ENCODE peak calls at places on chromosomes 13 and 19, in four cellular contexts. D is K562, Z is HepG2, U is H1. Y is an unnamed sample.
A peak's percentile ranks its signal among the peaks of the same experiment; 100 is the strongest.

GRCh38 chr13:53068841-53069520 is 40.4 kb downstream of the OLFM4 start:
- DNase-seq in U (no peak), D (no peak), Z (no peak), Y (no peak)

GRCh38 chr19:1069009-1069779 is 2.2 kb downstream of the ARHGAP45 start:
- DNase-seq in U (no peak), D (no peak), Z (no peak), Y (no peak)

GRCh38 chr19:55578761-55579747 is 1.6 kb downstream of the ZNF579 start:
- DNase-seq in D (no peak), Z (no peak), U (no peak), Y (no peak)

GRCh38 chr19:14472202-14472961 is 2.8 kb downstream of the PTGER1 start:
- DNase-seq in U (no peak), D (peak; percentile 86), Z (no peak), Y (no peak)

GRCh38 chr13:69423844-69424243 is 683.8 kb upstream of the ATXN8OS start:
- DNase-seq in D (no peak), U (no peak), Z (no peak), Y (no peak)

GRCh38 chr19:10796653-10797052 is 39.4 kb downstream of the TMED1 start:
- DNase-seq in U (no peak), Z (no peak), D (no peak), Y (no peak)

GRCh38 chr13:66506979-66507378 is 723.2 kb downstream of the PCDH9 start:
- DNase-seq in U (no peak), D (no peak), Z (no peak), Y (no peak)

GRCh38 chr13:98409281-98409680 is 167.6 kb downstream of the STK24 start:
- DNase-seq in U (no peak), Z (no peak), D (no peak), Y (no peak)

GRCh38 chr19:17871032-17871877 is 490 bp upstream of the SLC5A5 start:
- DNase-seq in D (no peak), U (no peak), Z (no peak), Y (no peak)

GRCh38 chr13:30355405-30355741 is 48.0 kb upstream of the KATNAL1 start:
- DNase-seq in U (no peak), Z (peak; percentile 49), D (peak; percentile 54), Y (no peak)

GRCh38 chr19:42433503-42434260 is 6.5 kb upstream of the LIPE start:
- DNase-seq in U (no peak), Z (peak; percentile 95), D (peak; percentile 88), Y (no peak)

GRCh38 chr13:111303559-111303958 is 16.9 kb upstream of the TEX29 start:
- DNase-seq in U (no peak), D (no peak), Z (no peak), Y (no peak)

GRCh38 chr13:109569938-109570711 is 216.3 kb downstream of the IRS2 start:
- DNase-seq in U (no peak), Z (no peak), D (no peak), Y (peak; percentile 8)

GRCh38 chr13:113548778-113549621 is 35.6 kb upstream of the TFDP1 start:
- DNase-seq in D (peak; percentile 43), U (no peak), Z (no peak), Y (no peak)

GRCh38 chr19:53183146-53183545 is 10.0 kb downstream of the ZNF665 start:
- DNase-seq in U (no peak), D (no peak), Z (no peak), Y (no peak)

GRCh38 chr13:91154553-91154952 is 192.9 kb upstream of the MIR17HG start:
- DNase-seq in D (no peak), U (no peak), Z (no peak), Y (no peak)

GRCh38 chr19:29833614-29834261 is 21.9 kb downstream of the CCNE1 start:
- DNase-seq in Z (no peak), D (no peak), U (no peak), Y (no peak)

GRCh38 chr19:11446652-11447301 is 11.3 kb downstream of the PRKCSH start:
- DNase-seq in U (no peak), Z (no peak), D (peak; percentile 69), Y (no peak)

GRCh38 chr19:34124828-34125227 is 47.5 kb upstream of the LSM14A start:
- DNase-seq in D (no peak), Z (peak; percentile 24), U (no peak), Y (no peak)

GRCh38 chr13:40982772-40983171 is 36.3 kb downstream of the ELF1 start:
- DNase-seq in D (peak; percentile 74), U (no peak), Z (no peak), Y (peak; percentile 84)

GRCh38 chr13:75687145-75687763 is 51.1 kb downstream of the LMO7 start:
- DNase-seq in D (peak; percentile 9), U (no peak), Z (peak; percentile 46), Y (no peak)

GRCh38 chr13:58597552-58597951 is 966.0 kb downstream of the PCDH17 start:
- DNase-seq in U (no peak), Z (no peak), D (no peak), Y (no peak)

GRCh38 chr19:43395561-43395960 is 19.1 kb upstream of the TEX101 start:
- DNase-seq in U (no peak), Z (no peak), D (no peak), Y (no peak)

GRCh38 chr19:46181386-46181774 is 33.3 kb downstream of the IGFL2 start:
- DNase-seq in Z (no peak), D (no peak), U (no peak), Y (no peak)

GRCh38 chr19:13109361-13110098 is 6.9 kb upstream of the LYL1 start:
- DNase-seq in U (no peak), Z (no peak), D (no peak), Y (no peak)

GRCh38 chr13:69755101-69755500 is 352.5 kb upstream of the ATXN8OS start:
- DNase-seq in Z (no peak), U (no peak), D (no peak), Y (no peak)

GRCh38 chr19:7869910-7870511 is 4.2 kb downstream of the PRR36 start:
- DNase-seq in D (peak; percentile 96), U (peak; percentile 84), Z (peak; percentile 87), Y (no peak)

GRCh38 chr13:47521895-47522487 is 479.1 kb downstream of the SUCLA2 start:
- DNase-seq in U (no peak), Z (no peak), D (no peak), Y (no peak)

GRCh38 chr13:94311893-94312292 is 167.6 kb downstream of the DCT start:
- DNase-seq in Z (no peak), U (no peak), D (no peak), Y (no peak)

GRCh38 chr13:111488466-111489132 is 168.2 kb downstream of the TEX29 start:
- DNase-seq in D (no peak), Z (no peak), U (no peak), Y (no peak)

GRCh38 chr13:79547821-79548220 is 66.9 kb downstream of the NDFIP2 start:
- DNase-seq in Z (no peak), U (no peak), D (no peak), Y (no peak)

GRCh38 chr13:59747529-59747928 is 416.2 kb downstream of the DIAPH3 start:
- DNase-seq in Z (peak; percentile 15), U (no peak), D (peak; percentile 27), Y (no peak)

GRCh38 chr19:56869886-56870285 is 29.4 kb upstream of the PEG3 start:
- DNase-seq in Z (no peak), U (no peak), D (no peak), Y (no peak)

GRCh38 chr13:50130686-50131051 is 115.4 kb downstream of the KCNRG start:
- DNase-seq in Z (no peak), D (no peak), U (no peak), Y (no peak)

GRCh38 chr19:54415208-54415900 is at the start of gene TTYH1:
- DNase-seq in Z (no peak), D (no peak), U (no peak), Y (no peak)

GRCh38 chr19:35793381-35794165 is 18.2 kb downstream of the ARHGAP33 start:
- DNase-seq in D (peak; percentile 19), U (no peak), Z (no peak), Y (no peak)

GRCh38 chr19:7772752-7773291 is 9.8 kb downstream of the CLEC4M start:
- DNase-seq in D (peak; percentile 19), U (no peak), Z (no peak), Y (peak; percentile 68)

GRCh38 chr19:11478167-11479089 is 2.4 kb downstream of the ELAVL3 start:
- DNase-seq in D (peak; percentile 32), U (no peak), Z (no peak), Y (no peak)

GRCh38 chr13:95924389-95924994 is 128.7 kb downstream of the UGGT2 start:
- DNase-seq in U (no peak), D (no peak), Z (peak; percentile 41), Y (no peak)

GRCh38 chr13:50684366-50684765 is 159.1 kb downstream of the DLEU7 start:
- DNase-seq in D (no peak), Z (no peak), U (no peak), Y (no peak)

DNA sequence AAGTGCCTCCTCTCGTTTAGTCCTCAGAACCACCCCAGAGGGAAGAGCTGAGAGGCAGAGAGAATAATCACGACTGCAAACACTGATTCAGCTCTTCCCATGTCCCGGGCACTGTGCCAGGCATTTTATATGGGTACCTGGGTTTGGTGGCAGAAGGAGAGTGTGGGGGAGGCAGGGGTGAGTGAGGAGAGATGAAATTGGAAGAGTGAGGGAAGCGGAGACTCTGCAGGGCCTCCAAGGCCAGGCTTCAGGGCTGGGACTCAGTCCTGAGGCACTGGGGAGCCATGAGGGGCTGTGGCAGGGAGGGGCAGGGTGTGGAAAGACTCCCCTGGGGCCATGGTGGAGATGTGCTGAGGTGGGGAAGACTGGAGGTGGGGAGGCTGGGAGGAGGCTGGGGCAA is 8.7 kb downstream of the SYNGR4 start:
- DNase-seq in U (no peak), Z (no peak), D (no peak), Y (no peak)
- TF ChIP-seq HDAC6 in U (no peak), Z (no peak), D (no peak), Y (no peak)

DNA sequence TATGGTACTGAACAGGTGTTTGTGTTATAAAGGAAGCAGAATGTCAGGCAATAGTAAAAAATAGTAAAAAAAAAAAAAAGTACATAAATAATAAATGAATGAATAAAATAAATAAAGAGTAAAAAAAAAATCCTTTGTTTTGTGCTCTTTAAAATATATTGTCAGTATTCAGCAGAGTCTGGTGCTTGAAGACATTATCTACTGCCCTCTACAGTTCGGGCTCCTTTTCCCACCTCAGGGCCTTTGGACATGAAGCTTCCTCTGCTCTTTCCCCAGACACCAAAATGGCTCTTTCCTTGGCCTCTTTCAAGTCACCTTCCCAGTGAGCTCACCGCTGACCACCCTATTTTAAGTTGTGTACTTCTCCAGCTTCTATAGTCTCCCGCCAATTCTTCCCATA is 137.5 kb downstream of the TNFRSF19 start:
- DNase-seq in U (no peak), Z (no peak), D (peak; percentile 10), Y (no peak)
- TF ChIP-seq SIN3A in U (no peak), Z (no peak), D (no peak), Y (no peak)

GRCh38 chr19:39506944-39507714 is 7.8 kb upstream of the SELENOV start:
- DNase-seq in D (peak; percentile 92), U (peak; percentile 47), Z (peak; percentile 60), Y (no peak)
- TF ChIP-seq HDAC6 in D (no peak), U (no peak), Z (no peak), Y (peak; percentile 84)

DNA sequence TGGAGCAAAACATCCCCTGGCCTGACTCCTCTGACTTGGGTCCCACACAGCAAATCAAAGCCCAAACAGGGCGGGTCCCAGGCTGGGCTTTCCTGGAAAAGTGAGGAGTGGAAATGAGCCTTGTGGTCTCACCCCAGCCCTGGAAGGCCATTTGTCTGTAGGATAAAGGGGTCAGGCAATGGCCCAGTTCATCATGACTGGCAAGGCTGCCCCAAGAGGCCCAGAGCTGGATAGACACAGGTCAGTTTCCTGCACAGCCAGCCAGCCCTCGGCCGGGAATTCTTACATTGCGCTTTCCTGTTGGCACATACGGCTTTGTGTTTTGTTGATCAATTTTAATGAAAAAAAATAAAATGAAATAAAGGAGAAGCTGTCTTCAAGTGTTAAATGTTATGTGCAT is 174.3 kb downstream of the TSHZ3 start:
- DNase-seq in U (no peak), D (no peak), Z (no peak), Y (no peak)
- TF ChIP-seq SIN3A in U (no peak), D (no peak), Z (no peak), Y (no peak)